ENCODE peak calls at places on chromosomes 12 and 14, in nine cellular contexts. One of them, this sample, is unnamed.
A peak's percentile ranks its signal among the peaks of the same experiment; 100 is the strongest.

GRCh38 chr12:120119395-120119973 is 2.9 kb upstream of the RAB35 start:
- DNase-seq in NCI-H69: no peak
- DNase-seq in endothelial cell: no peak
- DNase-seq in HCEC 1CT: peak; percentile 61
- DNase-seq in hypothalamus: no peak
- DNase-seq in BJ: peak; percentile 9
- DNase-seq in M059J: peak; percentile 44
- DNase-seq in D341Med: no peak
- DNase-seq in HFFc6: peak; percentile 73
- DNase-seq in this sample: no peak

GRCh38 chr12:109529618-109530300 is 43.5 kb downstream of the MMAB start:
- DNase-seq in hypothalamus: no peak
- DNase-seq in HFFc6: no peak
- DNase-seq in D341Med: no peak
- DNase-seq in endothelial cell: no peak
- DNase-seq in NCI-H69: no peak
- DNase-seq in M059J: no peak
- DNase-seq in HCEC 1CT: no peak
- DNase-seq in BJ: no peak
- DNase-seq in this sample: no peak

GRCh38 chr12:46825526-46826414 is at the start of gene SLC38A4:
- DNase-seq in HCEC 1CT: no peak
- DNase-seq in NCI-H69: peak; percentile 17
- DNase-seq in HFFc6: peak; percentile 46
- DNase-seq in endothelial cell: peak; percentile 31
- DNase-seq in BJ: peak; percentile 9
- DNase-seq in D341Med: peak; percentile 44
- DNase-seq in hypothalamus: no peak
- DNase-seq in M059J: peak; percentile 37
- DNase-seq in this sample: no peak

GRCh38 chr12:94704452-94704871 is 54.1 kb upstream of the TMCC3 start:
- DNase-seq in HFFc6: peak; percentile 79
- DNase-seq in M059J: peak; percentile 79
- DNase-seq in HCEC 1CT: peak; percentile 95
- DNase-seq in NCI-H69: no peak
- DNase-seq in hypothalamus: no peak
- DNase-seq in BJ: peak; percentile 32
- DNase-seq in D341Med: no peak
- DNase-seq in endothelial cell: no peak
- DNase-seq in this sample: no peak

GRCh38 chr12:12790956-12791355 is 5.5 kb downstream of the APOLD1 start:
- DNase-seq in HFFc6: no peak
- DNase-seq in M059J: no peak
- DNase-seq in D341Med: no peak
- DNase-seq in hypothalamus: no peak
- DNase-seq in endothelial cell: no peak
- DNase-seq in NCI-H69: no peak
- DNase-seq in BJ: no peak
- DNase-seq in HCEC 1CT: no peak
- DNase-seq in this sample: no peak

GRCh38 chr12:47730341-47730744 is 5.1 kb upstream of the ENDOU start:
- DNase-seq in hypothalamus: no peak
- DNase-seq in BJ: no peak
- DNase-seq in endothelial cell: no peak
- DNase-seq in HFFc6: peak; percentile 54
- DNase-seq in HCEC 1CT: no peak
- DNase-seq in D341Med: no peak
- DNase-seq in M059J: peak; percentile 55
- DNase-seq in NCI-H69: peak; percentile 94
- DNase-seq in this sample: no peak

GRCh38 chr12:106090586-106091411 is 48.0 kb downstream of the NUAK1 start:
- DNase-seq in HFFc6: peak; percentile 91
- DNase-seq in D341Med: no peak
- DNase-seq in endothelial cell: no peak
- DNase-seq in NCI-H69: no peak
- DNase-seq in BJ: peak; percentile 87
- DNase-seq in hypothalamus: no peak
- DNase-seq in HCEC 1CT: peak; percentile 56
- DNase-seq in M059J: peak; percentile 94
- DNase-seq in this sample: no peak

GRCh38 chr12:5988088-5988487 is 43.0 kb upstream of the ANO2 start:
- DNase-seq in M059J: no peak
- DNase-seq in BJ: no peak
- DNase-seq in endothelial cell: no peak
- DNase-seq in HCEC 1CT: no peak
- DNase-seq in hypothalamus: no peak
- DNase-seq in HFFc6: no peak
- DNase-seq in NCI-H69: peak; percentile 67
- DNase-seq in D341Med: no peak
- DNase-seq in this sample: no peak

GRCh38 chr12:106418970-106419369 is 61.4 kb downstream of the POLR3B start:
- DNase-seq in endothelial cell: no peak
- DNase-seq in HFFc6: no peak
- DNase-seq in NCI-H69: no peak
- DNase-seq in M059J: no peak
- DNase-seq in D341Med: no peak
- DNase-seq in hypothalamus: no peak
- DNase-seq in HCEC 1CT: no peak
- DNase-seq in BJ: no peak
- DNase-seq in this sample: no peak

GRCh38 chr14:22200977-22201605 is 387.9 kb downstream of the DAD1 start:
- DNase-seq in D341Med: peak; percentile 43
- DNase-seq in HFFc6: peak; percentile 72
- DNase-seq in NCI-H69: peak; percentile 20
- DNase-seq in BJ: no peak
- DNase-seq in hypothalamus: no peak
- DNase-seq in M059J: peak; percentile 16
- DNase-seq in endothelial cell: no peak
- DNase-seq in HCEC 1CT: peak; percentile 51
- DNase-seq in this sample: peak; percentile 20

GRCh38 chr12:4859478-4860210 is 50.1 kb upstream of the KCNA1 start:
- DNase-seq in BJ: no peak
- DNase-seq in hypothalamus: no peak
- DNase-seq in M059J: no peak
- DNase-seq in HCEC 1CT: no peak
- DNase-seq in D341Med: no peak
- DNase-seq in HFFc6: no peak
- DNase-seq in NCI-H69: peak; percentile 18
- DNase-seq in endothelial cell: no peak
- DNase-seq in this sample: no peak

GRCh38 chr14:52703225-52703624 is 3.8 kb upstream of the PSMC6 start:
- DNase-seq in endothelial cell: no peak
- DNase-seq in BJ: peak; percentile 74
- DNase-seq in D341Med: no peak
- DNase-seq in HFFc6: peak; percentile 93
- DNase-seq in M059J: peak; percentile 90
- DNase-seq in NCI-H69: no peak
- DNase-seq in hypothalamus: no peak
- DNase-seq in HCEC 1CT: peak; percentile 97
- DNase-seq in this sample: no peak

GRCh38 chr12:22684526-22685118 is 59.7 kb downstream of the ETNK1 start:
- DNase-seq in HFFc6: peak; percentile 50
- DNase-seq in NCI-H69: peak; percentile 36
- DNase-seq in D341Med: no peak
- DNase-seq in M059J: peak; percentile 47
- DNase-seq in HCEC 1CT: peak; percentile 59
- DNase-seq in BJ: no peak
- DNase-seq in endothelial cell: no peak
- DNase-seq in hypothalamus: no peak
- DNase-seq in this sample: peak; percentile 56

GRCh38 chr12:752673-753400 is 458 bp downstream of the WNK1 start:
- DNase-seq in endothelial cell: peak; percentile 67
- DNase-seq in hypothalamus: peak; percentile 50
- DNase-seq in BJ: no peak
- DNase-seq in M059J: peak; percentile 51
- DNase-seq in HCEC 1CT: peak; percentile 61
- DNase-seq in NCI-H69: peak; percentile 80
- DNase-seq in D341Med: peak; percentile 68
- DNase-seq in HFFc6: no peak
- DNase-seq in this sample: no peak

GRCh38 chr12:10113085-10113484 is 14.3 kb upstream of the CLEC1A start:
- DNase-seq in NCI-H69: no peak
- DNase-seq in endothelial cell: no peak
- DNase-seq in HCEC 1CT: peak; percentile 29
- DNase-seq in M059J: no peak
- DNase-seq in BJ: peak; percentile 18
- DNase-seq in HFFc6: no peak
- DNase-seq in hypothalamus: no peak
- DNase-seq in D341Med: no peak
- DNase-seq in this sample: no peak

GRCh38 chr12:40298341-40298740 is 73.5 kb downstream of the LRRK2 start:
- DNase-seq in HCEC 1CT: no peak
- DNase-seq in M059J: no peak
- DNase-seq in hypothalamus: no peak
- DNase-seq in BJ: no peak
- DNase-seq in NCI-H69: no peak
- DNase-seq in endothelial cell: no peak
- DNase-seq in HFFc6: no peak
- DNase-seq in D341Med: no peak
- DNase-seq in this sample: no peak

GRCh38 chr12:128810182-128811127 is 13.3 kb downstream of the SLC15A4 start:
- DNase-seq in BJ: no peak
- DNase-seq in HFFc6: peak; percentile 15
- DNase-seq in endothelial cell: no peak
- DNase-seq in NCI-H69: peak; percentile 7
- DNase-seq in hypothalamus: peak; percentile 43
- DNase-seq in D341Med: peak; percentile 65
- DNase-seq in HCEC 1CT: peak; percentile 25
- DNase-seq in M059J: no peak
- DNase-seq in this sample: no peak

GRCh38 chr12:20220339-20220738 is 148.0 kb upstream of the PDE3A start:
- DNase-seq in endothelial cell: no peak
- DNase-seq in M059J: peak; percentile 49
- DNase-seq in D341Med: peak; percentile 49
- DNase-seq in hypothalamus: no peak
- DNase-seq in NCI-H69: peak; percentile 37
- DNase-seq in BJ: no peak
- DNase-seq in HFFc6: no peak
- DNase-seq in HCEC 1CT: peak; percentile 5
- DNase-seq in this sample: no peak

GRCh38 chr12:91043408-91043807 is 14.4 kb downstream of the KERA start:
- DNase-seq in HCEC 1CT: no peak
- DNase-seq in hypothalamus: no peak
- DNase-seq in NCI-H69: peak; percentile 85
- DNase-seq in M059J: peak; percentile 17
- DNase-seq in D341Med: peak; percentile 40
- DNase-seq in endothelial cell: no peak
- DNase-seq in BJ: no peak
- DNase-seq in HFFc6: no peak
- DNase-seq in this sample: no peak

This sample was measured in KG1.